ENCODE peak calls at places on chromosomes 4 and X, in ten cellular contexts. P is H1, B is astrocyte of the cerebellum, Q is fibroblast of lung, G is kidney, S is sigmoid colon, H is cardiac fibroblast, Z is glutamatergic neuron, X is thoracic aorta, E is heart left ventricle. J is an unnamed sample.

GRCh38 chr4:144611850-144612249 is 34.1 kb upstream of the HHIP start:
- DNase-seq in P (peak), B (no peak), Q (no peak), G (no peak), S (no peak), H (peak), Z (peak), X (no peak), E (no peak), J (no peak)

GRCh38 chrX:151393514-151393913 is 3.5 kb upstream of the VMA21 start:
- DNase-seq in P (no peak), B (no peak), Q (no peak), G (no peak), S (no peak), H (no peak), Z (no peak), X (no peak), E (no peak), J (no peak)

GRCh38 chrX:97290199-97290598 is 406.5 kb downstream of the RPA4 start:
- DNase-seq in P (peak), B (no peak), Q (no peak), G (no peak), S (no peak), H (no peak), Z (no peak), X (no peak), E (no peak), J (no peak)

GRCh38 chr4:114334808-114335739 is 263.5 kb upstream of the UGT8 start:
- DNase-seq in P (no peak), B (no peak), Q (peak), G (no peak), S (no peak), H (no peak), Z (no peak), X (no peak), E (no peak), J (no peak)

GRCh38 chrX:70231666-70232065 is 2.8 kb upstream of the AWAT1 start:
- DNase-seq in P (no peak), B (no peak), Q (no peak), G (no peak), S (no peak), H (peak), Z (no peak), X (no peak), E (no peak), J (no peak)

GRCh38 chr4:72375050-72375736 is 193.8 kb downstream of the ADAMTS3 start:
- DNase-seq in P (no peak), B (peak), Q (peak), G (no peak), S (no peak), H (peak), Z (no peak), X (no peak), E (no peak), J (peak)

GRCh38 chrX:118974908-118975671 is 672 bp downstream of the LONRF3 start:
- DNase-seq in P (no peak), B (no peak), Q (peak), G (peak), S (peak), H (peak), Z (peak), X (no peak), E (peak), J (no peak)

GRCh38 chr4:38889143-38889542 is 21.5 kb downstream of the FAM114A1 start:
- DNase-seq in P (no peak), B (peak), Q (peak), G (no peak), S (no peak), H (peak), Z (no peak), X (no peak), E (no peak), J (peak)

GRCh38 chr4:8506373-8507250 is 66.0 kb downstream of the TRMT44 start:
- DNase-seq in P (no peak), B (peak), Q (peak), G (no peak), S (peak), H (peak), Z (no peak), X (peak), E (peak), J (peak)

GRCh38 chr4:120824905-120825304 is 97.6 kb downstream of the PRDM5 start:
- DNase-seq in P (no peak), B (no peak), Q (no peak), G (no peak), S (no peak), H (no peak), Z (no peak), X (no peak), E (no peak), J (no peak)

GRCh38 chr4:105605493-105605892 is 53.1 kb downstream of the ARHGEF38 start:
- DNase-seq in P (no peak), B (peak), Q (peak), G (no peak), S (no peak), H (peak), Z (no peak), X (no peak), E (no peak), J (no peak)

GRCh38 chrX:131734621-131735020 is 190.7 kb downstream of the OR13H1 start:
- DNase-seq in P (no peak), B (peak), Q (peak), G (no peak), S (peak), H (no peak), Z (no peak), X (no peak), E (no peak), J (no peak)

GRCh38 chrX:64894454-64895038 is 81.7 kb downstream of the ZC4H2 start:
- DNase-seq in P (peak), B (no peak), Q (no peak), G (no peak), S (no peak), H (peak), Z (peak), X (no peak), E (no peak), J (no peak)

GRCh38 chr4:76197001-76197743 is 16.5 kb downstream of the SCARB2 start:
- DNase-seq in P (no peak), B (no peak), Q (peak), G (no peak), S (no peak), H (no peak), Z (no peak), X (no peak), E (no peak), J (peak)

GRCh38 chrX:45077748-45078424 is 122.8 kb downstream of the DIPK2B start:
- DNase-seq in P (no peak), B (no peak), Q (no peak), G (no peak), S (no peak), H (no peak), Z (no peak), X (no peak), E (no peak), J (no peak)

GRCh38 chr4:24805036-24805435 is 9.7 kb downstream of the SOD3 start:
- DNase-seq in P (no peak), B (no peak), Q (no peak), G (no peak), S (no peak), H (no peak), Z (no peak), X (no peak), E (no peak), J (no peak)

GRCh38 chr4:46032061-46032460 is 91.8 kb downstream of the GABRG1 start:
- DNase-seq in P (no peak), B (no peak), Q (no peak), G (no peak), S (no peak), H (no peak), Z (no peak), X (no peak), E (no peak), J (no peak)

GRCh38 chrX:38052096-38052495 is 45.7 kb downstream of the SYTL5 start:
- DNase-seq in P (no peak), B (peak), Q (peak), G (no peak), S (no peak), H (peak), Z (no peak), X (no peak), E (no peak), J (peak)

GRCh38 chr4:176393306-176394013 is 73.7 kb downstream of the SPCS3 start:
- DNase-seq in P (no peak), B (no peak), Q (no peak), G (no peak), S (no peak), H (no peak), Z (no peak), X (no peak), E (no peak), J (no peak)

GRCh38 chr4:128831526-128832252 is 22.2 kb downstream of the JADE1 start:
- DNase-seq in P (no peak), B (no peak), Q (peak), G (no peak), S (no peak), H (peak), Z (no peak), X (no peak), E (no peak), J (no peak)

GRCh38 chr4:7067147-7067522 is 729 bp downstream of the GRPEL1 start:
- DNase-seq in P (no peak), B (no peak), Q (no peak), G (no peak), S (no peak), H (peak), Z (no peak), X (no peak), E (peak), J (no peak)

GRCh38 chr4:106201373-106201772 is 114.6 kb downstream of the TBCK start:
- DNase-seq in P (no peak), B (no peak), Q (peak), G (no peak), S (no peak), H (peak), Z (no peak), X (no peak), E (no peak), J (peak)

GRCh38 chr4:184313710-184314659 is 96.3 kb upstream of the ENPP6 start:
- DNase-seq in P (no peak), B (no peak), Q (no peak), G (no peak), S (no peak), H (no peak), Z (no peak), X (no peak), E (no peak), J (no peak)

GRCh38 chr4:117783716-117784115 is 250.6 kb upstream of the NDST3 start:
- DNase-seq in P (no peak), B (peak), Q (peak), G (no peak), S (no peak), H (no peak), Z (no peak), X (no peak), E (no peak), J (no peak)

GRCh38 chr4:8916251-8916913 is 44.7 kb upstream of the HMX1 start:
- DNase-seq in P (no peak), B (no peak), Q (no peak), G (peak), S (peak), H (no peak), Z (no peak), X (no peak), E (peak), J (no peak)

GRCh38 chr4:1200425-1201035 is 28.1 kb upstream of the SPON2 start:
- DNase-seq in P (no peak), B (peak), Q (peak), G (no peak), S (peak), H (peak), Z (no peak), X (no peak), E (peak), J (peak)

GRCh38 chr4:126405369-126405982 is 1090.7 kb downstream of the FAT4 start:
- DNase-seq in P (no peak), B (peak), Q (peak), G (no peak), S (no peak), H (peak), Z (no peak), X (no peak), E (no peak), J (peak)

GRCh38 chrX:41667631-41668030 is 21.1 kb upstream of the GPR34 start:
- DNase-seq in P (no peak), B (no peak), Q (peak), G (no peak), S (no peak), H (no peak), Z (no peak), X (no peak), E (no peak), J (no peak)

GRCh38 chrX:30653415-30654131 is at the start of gene GK:
- DNase-seq in P (no peak), B (no peak), Q (no peak), G (peak), S (peak), H (no peak), Z (peak), X (no peak), E (no peak), J (peak)

GRCh38 chr4:42149004-42149403 is 3.5 kb downstream of the BEND4 start:
- DNase-seq in P (no peak), B (no peak), Q (no peak), G (no peak), S (no peak), H (no peak), Z (no peak), X (no peak), E (no peak), J (no peak)

GRCh38 chr4:2789801-2790582 is 2.9 kb upstream of the SH3BP2 start:
- DNase-seq in P (no peak), B (no peak), Q (no peak), G (peak), S (peak), H (no peak), Z (no peak), X (no peak), E (no peak), J (no peak)
- TF ChIP-seq CTCF in P (no peak), B (no peak), Q (no peak), G (no peak), S (no peak), H (no peak), Z (no peak), X (no peak), E (no peak), J (no peak)

GRCh38 chr4:108833041-108833440 is 70.2 kb upstream of the ETNPPL start:
- DNase-seq in P (no peak), B (no peak), Q (no peak), G (no peak), S (no peak), H (peak), Z (no peak), X (no peak), E (no peak), J (peak)
- TF ChIP-seq CTCF in P (no peak), B (no peak), Q (no peak), G (no peak), S (no peak), H (no peak), Z (no peak), X (no peak), E (no peak), J (peak)

DNA sequence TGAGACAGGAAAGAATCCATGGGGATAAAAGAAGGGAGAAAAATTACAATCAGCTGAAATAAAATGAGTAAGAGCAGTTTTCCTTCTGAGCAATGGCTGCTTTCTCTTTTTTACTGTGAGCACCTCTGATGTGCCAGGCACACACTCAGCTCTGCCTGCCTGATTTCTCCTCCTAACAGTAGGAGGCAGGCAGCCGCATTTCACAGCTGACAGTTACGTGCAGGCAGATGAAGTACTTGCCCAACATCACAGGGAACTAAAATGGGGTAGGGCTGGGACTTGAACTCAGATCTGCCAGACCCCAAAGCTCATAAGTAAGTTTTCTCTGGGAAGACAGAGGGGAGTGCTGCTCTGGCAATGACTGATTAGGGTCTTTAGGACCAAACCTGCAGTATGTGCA is 54.6 kb downstream of the C4orf50 start:
- DNase-seq in P (no peak), B (no peak), Q (no peak), G (no peak), S (no peak), H (no peak), Z (no peak), X (no peak), E (no peak), J (no peak)
- TF ChIP-seq CTCF in P (no peak), B (no peak), Q (no peak), G (no peak), S (no peak), H (no peak), Z (no peak), X (no peak), E (no peak), J (no peak)

DNA sequence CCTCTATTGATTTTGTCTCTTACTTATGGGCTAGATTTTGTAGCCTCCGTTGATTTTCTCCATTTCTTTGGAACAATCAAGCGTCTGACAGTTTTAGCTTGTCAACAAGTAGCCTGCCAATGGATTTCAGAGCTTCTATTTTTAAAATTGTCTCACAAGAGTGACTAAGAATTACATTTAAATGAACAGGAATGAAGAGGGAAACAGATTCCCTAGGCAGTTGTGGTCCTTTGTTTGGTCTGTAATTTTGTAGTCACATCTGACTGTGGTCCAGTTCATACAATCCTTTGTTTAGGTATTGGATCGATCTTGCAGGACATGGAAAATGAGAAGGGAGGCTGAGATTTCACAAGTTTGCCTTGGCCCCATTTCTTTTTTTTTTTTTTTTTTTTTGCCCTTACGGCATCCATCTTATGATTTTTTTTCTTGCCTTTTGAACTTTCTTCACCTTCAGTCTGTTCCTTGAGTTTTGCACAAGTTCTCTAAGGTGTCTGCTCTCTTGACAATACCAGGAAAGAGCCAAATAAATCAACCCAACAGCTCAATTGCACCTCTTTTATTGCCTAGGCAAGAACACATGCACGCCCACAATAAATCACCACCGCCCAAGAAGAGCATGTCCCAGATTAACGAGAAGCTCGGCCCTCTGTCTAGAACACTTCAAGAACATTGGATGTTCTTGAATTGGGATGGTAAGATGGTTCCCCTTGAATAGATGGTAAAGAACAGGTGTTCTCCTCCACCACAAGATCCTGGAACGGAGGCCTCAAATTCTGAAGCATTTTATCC is 86.4 kb upstream of the EGFL6 start:
- DNase-seq in P (no peak), B (no peak), Q (no peak), G (no peak), S (no peak), H (no peak), Z (no peak), X (no peak), E (no peak), J (no peak)
- TF ChIP-seq CTCF in P (no peak), B (no peak), Q (no peak), G (no peak), S (no peak), H (no peak), Z (no peak), X (no peak), E (no peak), J (no peak)

GRCh38 chrX:111648802-111649201 is 32.2 kb upstream of the ALG13 start:
- DNase-seq in P (no peak), B (no peak), Q (no peak), G (no peak), S (no peak), H (no peak), Z (no peak), X (no peak), E (no peak), J (no peak)

GRCh38 chrX:111649641-111650040 is 31.3 kb upstream of the ALG13 start:
- DNase-seq in P (no peak), B (no peak), Q (no peak), G (no peak), S (no peak), H (no peak), Z (no peak), X (no peak), E (no peak), J (no peak)

DNA sequence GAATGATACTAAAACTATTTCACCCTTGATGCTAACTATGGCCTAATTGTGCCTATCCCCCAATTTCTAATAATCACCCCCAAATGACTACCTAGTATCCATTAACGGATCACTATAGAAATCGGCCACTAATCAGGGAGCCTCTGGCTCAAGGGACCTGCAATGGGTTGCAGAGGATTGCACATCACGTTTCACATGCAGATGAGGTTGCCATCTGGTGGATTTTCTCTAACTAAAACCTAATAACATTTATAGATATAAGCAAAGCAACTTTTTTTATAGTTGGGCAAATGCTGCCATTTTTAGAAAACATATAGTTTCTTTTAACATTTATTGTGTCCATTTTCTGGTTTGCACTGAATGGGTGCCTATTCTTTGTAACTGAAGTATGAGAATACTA is 28.3 kb upstream of the ALG13 start:
- DNase-seq in P (no peak), B (no peak), Q (no peak), G (no peak), S (no peak), H (no peak), Z (no peak), X (no peak), E (no peak), J (no peak)
- TF ChIP-seq CTCF in P (no peak), B (no peak), Q (no peak), G (no peak), S (no peak), H (no peak), Z (no peak), X (no peak), E (no peak), J (no peak)

GRCh38 chr4:2535386-2536192 is 858 bp upstream of the FAM193A start:
- DNase-seq in P (no peak), B (no peak), Q (peak), G (no peak), S (peak), H (peak), Z (peak), X (peak), E (peak), J (no peak)
- TF ChIP-seq CTCF in P (peak), B (peak), Q (no peak), G (no peak), S (no peak), H (no peak), Z (no peak), X (no peak), E (no peak), J (peak)

GRCh38 chr4:19010766-19011165 is 989.2 kb upstream of the LCORL start:
- DNase-seq in P (peak), B (no peak), Q (no peak), G (no peak), S (no peak), H (no peak), Z (no peak), X (no peak), E (no peak), J (no peak)
- TF ChIP-seq CTCF in P (no peak), B (no peak), Q (no peak), G (no peak), S (no peak), H (no peak), Z (no peak), X (no peak), E (no peak), J (no peak)

GRCh38 chr4:174152717-174153466 is 130.6 kb downstream of the FBXO8 start:
- DNase-seq in P (no peak), B (no peak), Q (no peak), G (no peak), S (no peak), H (peak), Z (no peak), X (no peak), E (no peak), J (no peak)

GRCh38 chr4:174154455-174154854 is 129.0 kb downstream of the FBXO8 start:
- DNase-seq in P (no peak), B (peak), Q (peak), G (no peak), S (peak), H (peak), Z (no peak), X (no peak), E (no peak), J (peak)

GRCh38 chr4:174157106-174157607 is 126.3 kb downstream of the FBXO8 start:
- DNase-seq in P (no peak), B (no peak), Q (no peak), G (no peak), S (no peak), H (peak), Z (no peak), X (no peak), E (no peak), J (no peak)

DNA sequence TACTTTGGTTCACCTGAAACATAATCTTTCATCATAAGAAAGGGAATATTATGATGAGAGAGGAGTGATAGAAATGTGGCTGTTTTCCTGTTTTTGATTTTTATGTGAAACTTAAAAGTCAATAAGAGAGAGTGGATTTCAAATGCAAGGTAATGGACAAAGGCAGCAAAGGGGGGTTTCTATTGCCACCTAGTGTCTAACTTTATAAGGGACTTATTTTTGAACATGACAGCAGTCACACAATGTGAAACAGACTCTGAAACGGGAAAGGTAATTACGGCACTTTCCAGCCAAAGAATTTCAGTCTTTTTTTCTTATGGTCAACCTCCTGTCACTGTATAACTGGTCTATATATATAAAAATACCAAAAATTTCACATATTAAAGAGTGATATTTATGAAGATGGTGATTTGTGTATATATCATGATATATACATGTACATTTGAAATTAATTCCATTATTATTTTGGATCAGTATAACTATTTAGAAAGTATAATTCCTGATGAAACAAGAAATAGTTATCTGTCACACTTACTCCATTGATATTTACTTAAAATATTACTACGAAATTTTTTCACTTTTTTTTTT is 127.1 kb downstream of the FBXO8 start:
- DNase-seq in P (no peak), B (peak), Q (peak), G (no peak), S (no peak), H (peak), Z (no peak), X (no peak), E (no peak), J (peak)
- TF ChIP-seq CTCF in P (peak), B (peak), Q (peak), G (peak), S (peak), H (peak), Z (peak), X (peak), E (peak), J (peak)